ENCODE peak calls at places on chromosomes 6 and 20, in nine cellular contexts. One of them, this sample, is unnamed.

GRCh38 chr6:13278184-13278583 is 50.2 kb downstream of the TBC1D7 start:
- DNase-seq in H9: peak; percentile 71
- DNase-seq in osteoblast: no peak
- DNase-seq in AG10803: no peak
- DNase-seq in psoas muscle: no peak
- DNase-seq in AG04449: no peak
- DNase-seq in A549: no peak
- DNase-seq in neural progenitor cell: peak; percentile 56
- DNase-seq in GM13977: no peak
- DNase-seq in this sample: no peak

GRCh38 chr20:19291818-19292132 is 79.3 kb downstream of the SLC24A3 start:
- DNase-seq in H9: no peak
- DNase-seq in osteoblast: no peak
- DNase-seq in AG10803: no peak
- DNase-seq in psoas muscle: no peak
- DNase-seq in AG04449: no peak
- DNase-seq in A549: no peak
- DNase-seq in neural progenitor cell: no peak
- DNase-seq in GM13977: no peak
- DNase-seq in this sample: no peak

GRCh38 chr20:56289652-56290051 is 41.1 kb downstream of the MC3R start:
- DNase-seq in H9: no peak
- DNase-seq in osteoblast: no peak
- DNase-seq in AG10803: no peak
- DNase-seq in psoas muscle: no peak
- DNase-seq in AG04449: no peak
- DNase-seq in A549: no peak
- DNase-seq in neural progenitor cell: no peak
- DNase-seq in GM13977: no peak
- DNase-seq in this sample: no peak

GRCh38 chr6:52574709-52575489 is 2.0 kb downstream of the TRAM2 start:
- DNase-seq in H9: no peak
- DNase-seq in osteoblast: peak; percentile 88
- DNase-seq in AG10803: peak; percentile 83
- DNase-seq in psoas muscle: no peak
- DNase-seq in AG04449: no peak
- DNase-seq in A549: no peak
- DNase-seq in neural progenitor cell: no peak
- DNase-seq in GM13977: peak; percentile 76
- DNase-seq in this sample: peak; percentile 68

GRCh38 chr6:118725944-118726343 is 74.6 kb upstream of the CEP85L start:
- DNase-seq in H9: no peak
- DNase-seq in osteoblast: no peak
- DNase-seq in AG10803: no peak
- DNase-seq in psoas muscle: no peak
- DNase-seq in AG04449: no peak
- DNase-seq in A549: no peak
- DNase-seq in neural progenitor cell: no peak
- DNase-seq in GM13977: no peak
- DNase-seq in this sample: no peak

GRCh38 chr6:118565317-118565960 is 17.3 kb downstream of the PLN start:
- DNase-seq in H9: no peak
- DNase-seq in osteoblast: peak; percentile 45
- DNase-seq in AG10803: no peak
- DNase-seq in psoas muscle: no peak
- DNase-seq in AG04449: no peak
- DNase-seq in A549: peak; percentile 3
- DNase-seq in neural progenitor cell: no peak
- DNase-seq in GM13977: peak; percentile 60
- DNase-seq in this sample: peak; percentile 65

GRCh38 chr6:105810105-105810921 is 275.8 kb upstream of the PRDM1 start:
- DNase-seq in H9: no peak
- DNase-seq in osteoblast: peak; percentile 38
- DNase-seq in AG10803: peak; percentile 84
- DNase-seq in psoas muscle: peak; percentile 56
- DNase-seq in AG04449: peak; percentile 45
- DNase-seq in A549: peak; percentile 9
- DNase-seq in neural progenitor cell: no peak
- DNase-seq in GM13977: no peak
- DNase-seq in this sample: no peak

GRCh38 chr6:17493286-17493685 is 99.9 kb downstream of the CAP2 start:
- DNase-seq in H9: no peak
- DNase-seq in osteoblast: peak; percentile 79
- DNase-seq in AG10803: peak; percentile 59
- DNase-seq in psoas muscle: no peak
- DNase-seq in AG04449: no peak
- DNase-seq in A549: no peak
- DNase-seq in neural progenitor cell: no peak
- DNase-seq in GM13977: no peak
- DNase-seq in this sample: no peak

GRCh38 chr6:38588631-38589366 is 50.9 kb downstream of the BTBD9 start:
- DNase-seq in H9: no peak
- DNase-seq in osteoblast: peak; percentile 86
- DNase-seq in AG10803: peak; percentile 57
- DNase-seq in psoas muscle: no peak
- DNase-seq in AG04449: no peak
- DNase-seq in A549: no peak
- DNase-seq in neural progenitor cell: no peak
- DNase-seq in GM13977: no peak
- DNase-seq in this sample: no peak

GRCh38 chr6:143055213-143055612 is 5.5 kb upstream of the AIG1 start:
- DNase-seq in H9: no peak
- DNase-seq in osteoblast: no peak
- DNase-seq in AG10803: no peak
- DNase-seq in psoas muscle: no peak
- DNase-seq in AG04449: no peak
- DNase-seq in A549: no peak
- DNase-seq in neural progenitor cell: no peak
- DNase-seq in GM13977: no peak
- DNase-seq in this sample: no peak

GRCh38 chr6:39599996-39600395 is 125.2 kb downstream of the KIF6 start:
- DNase-seq in H9: no peak
- DNase-seq in osteoblast: no peak
- DNase-seq in AG10803: peak; percentile 86
- DNase-seq in psoas muscle: no peak
- DNase-seq in AG04449: peak; percentile 17
- DNase-seq in A549: no peak
- DNase-seq in neural progenitor cell: no peak
- DNase-seq in GM13977: no peak
- DNase-seq in this sample: no peak

GRCh38 chr6:17032595-17033591 is 69.0 kb upstream of the STMND1 start:
- DNase-seq in H9: no peak
- DNase-seq in osteoblast: peak; percentile 91
- DNase-seq in AG10803: peak; percentile 92
- DNase-seq in psoas muscle: peak; percentile 61
- DNase-seq in AG04449: peak; percentile 75
- DNase-seq in A549: peak; percentile 15
- DNase-seq in neural progenitor cell: no peak
- DNase-seq in GM13977: no peak
- DNase-seq in this sample: no peak

GRCh38 chr20:43955244-43956191 is 40.9 kb downstream of the TOX2 start:
- DNase-seq in H9: no peak
- DNase-seq in osteoblast: peak; percentile 95
- DNase-seq in AG10803: peak; percentile 97
- DNase-seq in psoas muscle: no peak
- DNase-seq in AG04449: peak; percentile 78
- DNase-seq in A549: peak; percentile 66
- DNase-seq in neural progenitor cell: no peak
- DNase-seq in GM13977: peak; percentile 52
- DNase-seq in this sample: peak; percentile 57

GRCh38 chr6:32168807-32169206 is 4.4 kb downstream of the EGFL8 start:
- DNase-seq in H9: no peak
- DNase-seq in osteoblast: peak; percentile 88
- DNase-seq in AG10803: no peak
- DNase-seq in psoas muscle: no peak
- DNase-seq in AG04449: no peak
- DNase-seq in A549: no peak
- DNase-seq in neural progenitor cell: no peak
- DNase-seq in GM13977: no peak
- DNase-seq in this sample: no peak

GRCh38 chr6:42251911-42252637 is 34.4 kb upstream of the MRPS10 start:
- DNase-seq in H9: no peak
- DNase-seq in osteoblast: peak; percentile 85
- DNase-seq in AG10803: peak; percentile 85
- DNase-seq in psoas muscle: peak; percentile 83
- DNase-seq in AG04449: no peak
- DNase-seq in A549: no peak
- DNase-seq in neural progenitor cell: no peak
- DNase-seq in GM13977: no peak
- DNase-seq in this sample: no peak

GRCh38 chr6:16438677-16439615 is 200.6 kb downstream of the GMPR start:
- DNase-seq in H9: no peak
- DNase-seq in osteoblast: peak; percentile 87
- DNase-seq in AG10803: peak; percentile 56
- DNase-seq in psoas muscle: no peak
- DNase-seq in AG04449: no peak
- DNase-seq in A549: peak; percentile 57
- DNase-seq in neural progenitor cell: no peak
- DNase-seq in GM13977: peak; percentile 66
- DNase-seq in this sample: peak; percentile 46

DNA sequence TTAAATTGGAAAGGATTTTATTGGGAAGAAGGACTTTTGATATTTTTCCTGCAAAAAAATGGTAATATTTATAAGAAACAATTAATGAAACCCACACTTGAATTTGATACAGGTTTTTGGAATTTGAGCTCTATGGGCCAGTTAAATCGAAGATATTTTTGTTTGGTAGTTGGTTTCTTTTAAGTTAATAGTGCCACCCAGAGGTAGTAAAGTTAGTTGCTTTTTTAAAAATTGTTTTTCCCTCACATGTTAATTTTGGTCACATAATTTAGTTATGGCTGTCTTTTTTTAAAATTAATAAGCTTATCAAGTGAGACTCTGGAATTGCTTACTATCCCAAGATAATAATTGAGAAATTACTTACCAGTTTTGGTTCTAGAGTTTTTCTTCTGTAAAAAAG is 7.1 kb downstream of the PRIM2 start:
- DNase-seq in H9: no peak
- DNase-seq in osteoblast: no peak
- DNase-seq in AG10803: peak; percentile 39
- DNase-seq in psoas muscle: no peak
- DNase-seq in AG04449: no peak
- DNase-seq in A549: no peak
- DNase-seq in neural progenitor cell: no peak
- DNase-seq in GM13977: no peak
- DNase-seq in this sample: no peak
- TF ChIP-seq CTCF in H9: peak; percentile 60
- TF ChIP-seq CTCF in osteoblast: peak; percentile 56
- TF ChIP-seq CTCF in AG10803: peak; percentile 64
- TF ChIP-seq CTCF in psoas muscle: peak; percentile 54
- TF ChIP-seq CTCF in AG04449: no peak
- TF ChIP-seq CTCF in A549: peak; percentile 57
- TF ChIP-seq CTCF in neural progenitor cell: peak; percentile 56
- TF ChIP-seq CTCF in GM13977: peak; percentile 45
- TF ChIP-seq CTCF in this sample: peak; percentile 26

GRCh38 chr20:64137598-64138031 is 26.6 kb upstream of the MYT1 start:
- DNase-seq in H9: no peak
- DNase-seq in osteoblast: peak; percentile 32
- DNase-seq in AG10803: no peak
- DNase-seq in psoas muscle: no peak
- DNase-seq in AG04449: no peak
- DNase-seq in A549: no peak
- DNase-seq in neural progenitor cell: no peak
- DNase-seq in GM13977: no peak
- DNase-seq in this sample: no peak

GRCh38 chr20:64136004-64136710 is 28.1 kb upstream of the MYT1 start:
- DNase-seq in H9: no peak
- DNase-seq in osteoblast: peak; percentile 45
- DNase-seq in AG10803: no peak
- DNase-seq in psoas muscle: no peak
- DNase-seq in AG04449: no peak
- DNase-seq in A549: no peak
- DNase-seq in neural progenitor cell: no peak
- DNase-seq in GM13977: no peak
- DNase-seq in this sample: no peak

GRCh38 chr20:64131406-64131805 is 24.0 kb upstream of the NPBWR2 start:
- DNase-seq in H9: no peak
- DNase-seq in osteoblast: peak; percentile 85
- DNase-seq in AG10803: peak; percentile 34
- DNase-seq in psoas muscle: no peak
- DNase-seq in AG04449: no peak
- DNase-seq in A549: peak; percentile 81
- DNase-seq in neural progenitor cell: no peak
- DNase-seq in GM13977: no peak
- DNase-seq in this sample: no peak

GRCh38 chr20:64130876-64131275 is 23.5 kb upstream of the NPBWR2 start:
- DNase-seq in H9: no peak
- DNase-seq in osteoblast: no peak
- DNase-seq in AG10803: no peak
- DNase-seq in psoas muscle: no peak
- DNase-seq in AG04449: no peak
- DNase-seq in A549: no peak
- DNase-seq in neural progenitor cell: no peak
- DNase-seq in GM13977: no peak
- DNase-seq in this sample: no peak

GRCh38 chr20:64133951-64134407 is 26.6 kb upstream of the NPBWR2 start:
- DNase-seq in H9: no peak
- DNase-seq in osteoblast: peak; percentile 70
- DNase-seq in AG10803: no peak
- DNase-seq in psoas muscle: no peak
- DNase-seq in AG04449: no peak
- DNase-seq in A549: no peak
- DNase-seq in neural progenitor cell: peak; percentile 60
- DNase-seq in GM13977: no peak
- DNase-seq in this sample: no peak
- TF ChIP-seq CTCF in H9: peak; percentile 69
- TF ChIP-seq CTCF in osteoblast: peak; percentile 14
- TF ChIP-seq CTCF in AG10803: peak; percentile 4
- TF ChIP-seq CTCF in psoas muscle: peak; percentile 9
- TF ChIP-seq CTCF in AG04449: no peak
- TF ChIP-seq CTCF in A549: peak; percentile 8
- TF ChIP-seq CTCF in neural progenitor cell: peak; percentile 59
- TF ChIP-seq CTCF in GM13977: peak; percentile 40
- TF ChIP-seq CTCF in this sample: no peak

DNA sequence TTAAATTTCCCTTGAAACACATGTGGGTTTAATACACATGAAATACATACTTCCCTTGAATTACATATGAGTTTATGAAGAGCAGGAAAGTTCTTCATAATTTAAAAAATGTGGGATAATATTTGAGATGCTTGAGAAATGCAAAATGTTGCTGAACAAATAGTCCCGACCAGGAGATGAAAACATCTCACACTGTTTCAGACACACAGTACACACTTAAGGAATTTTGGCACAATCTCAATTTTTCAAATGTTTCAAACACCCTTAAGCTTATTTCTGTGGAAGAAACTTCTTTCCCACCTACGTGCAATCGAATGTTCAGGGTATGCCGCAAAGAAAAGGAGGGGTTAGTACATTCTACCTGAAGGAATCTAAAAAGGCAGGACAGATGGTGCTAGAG is 38.6 kb upstream of the EIF2S2 start:
- DNase-seq in H9: no peak
- DNase-seq in osteoblast: no peak
- DNase-seq in AG10803: peak; percentile 60
- DNase-seq in psoas muscle: no peak
- DNase-seq in AG04449: no peak
- DNase-seq in A549: no peak
- DNase-seq in neural progenitor cell: no peak
- DNase-seq in GM13977: no peak
- DNase-seq in this sample: no peak
- TF ChIP-seq CTCF in H9: no peak
- TF ChIP-seq CTCF in osteoblast: no peak
- TF ChIP-seq CTCF in AG10803: no peak
- TF ChIP-seq CTCF in psoas muscle: no peak
- TF ChIP-seq CTCF in AG04449: no peak
- TF ChIP-seq CTCF in A549: no peak
- TF ChIP-seq CTCF in neural progenitor cell: no peak
- TF ChIP-seq CTCF in GM13977: no peak
- TF ChIP-seq CTCF in this sample: no peak

GRCh38 chr6:6907286-6907685 is 200.5 kb upstream of the RREB1 start:
- DNase-seq in H9: no peak
- DNase-seq in osteoblast: no peak
- DNase-seq in AG10803: no peak
- DNase-seq in psoas muscle: no peak
- DNase-seq in AG04449: no peak
- DNase-seq in A549: no peak
- DNase-seq in neural progenitor cell: no peak
- DNase-seq in GM13977: no peak
- DNase-seq in this sample: no peak
- TF ChIP-seq CTCF in H9: no peak
- TF ChIP-seq CTCF in osteoblast: no peak
- TF ChIP-seq CTCF in AG10803: no peak
- TF ChIP-seq CTCF in psoas muscle: no peak
- TF ChIP-seq CTCF in AG04449: no peak
- TF ChIP-seq CTCF in A549: no peak
- TF ChIP-seq CTCF in neural progenitor cell: no peak
- TF ChIP-seq CTCF in GM13977: no peak
- TF ChIP-seq CTCF in this sample: no peak

This sample was measured in GM10248.